ENCODE peak calls at places on chromosomes 7 and 10, in six cellular contexts. W is ovary, H is A549, P is heart left ventricle, E is uterus, U is IMR-90. I is an unnamed sample.
A peak's percentile ranks its signal among the peaks of the same experiment; 100 is the strongest.

GRCh38 chr10:69065406-69066361 is 22.2 kb upstream of the SRGN start:
- DNase-seq in W (no peak), H (peak; percentile 14), P (peak; percentile 60), E (no peak), U (peak; percentile 80), I (no peak)

GRCh38 chr7:128164061-128164954 is 76.8 kb upstream of the LEP start:
- DNase-seq in W (no peak), H (peak; percentile 52), P (no peak), E (no peak), U (peak; percentile 86), I (no peak)

GRCh38 chr7:27184342-27185012 is 555 bp downstream of the HOXA11 start:
- DNase-seq in W (peak; percentile 46), H (peak; percentile 51), P (no peak), E (peak; percentile 38), U (peak; percentile 27), I (peak; percentile 75)

GRCh38 chr10:47139121-47139520 is 160.9 kb upstream of the GDF10 start:
- DNase-seq in W (no peak), H (no peak), P (no peak), E (no peak), U (no peak), I (no peak)

GRCh38 chr7:110131344-110131743 is 959.6 kb upstream of the LRRN3 start:
- DNase-seq in W (no peak), H (no peak), P (no peak), E (no peak), U (no peak), I (no peak)

GRCh38 chr7:84729284-84729683 is 457.6 kb downstream of the SEMA3D start:
- DNase-seq in W (no peak), H (peak; percentile 15), P (no peak), E (no peak), U (peak; percentile 91), I (no peak)

GRCh38 chr7:22866965-22867364 is 44.3 kb upstream of the TOMM7 start:
- DNase-seq in W (no peak), H (no peak), P (no peak), E (peak; percentile 36), U (peak; percentile 89), I (no peak)

GRCh38 chr7:138546064-138546619 is 86.1 kb downstream of the TRIM24 start:
- DNase-seq in W (no peak), H (no peak), P (no peak), E (no peak), U (peak; percentile 3), I (no peak)

GRCh38 chr10:71205468-71205867 is 6.9 kb upstream of the UNC5B start:
- DNase-seq in W (no peak), H (no peak), P (no peak), E (no peak), U (no peak), I (no peak)

GRCh38 chr7:38306136-38306535 is 32.7 kb upstream of the TARP start:
- DNase-seq in W (no peak), H (no peak), P (no peak), E (no peak), U (peak; percentile 45), I (no peak)

GRCh38 chr10:28879875-28880381 is 202.6 kb downstream of the BAMBI start:
- DNase-seq in W (peak; percentile 41), H (no peak), P (peak; percentile 49), E (peak; percentile 16), U (no peak), I (no peak)

GRCh38 chr7:151251926-151252835 is 3.7 kb upstream of the SMARCD3 start:
- DNase-seq in W (peak; percentile 88), H (peak; percentile 67), P (peak; percentile 88), E (peak; percentile 74), U (peak; percentile 69), I (no peak)

GRCh38 chr7:90816511-90817142 is 220.5 kb downstream of the CDK14 start:
- DNase-seq in W (no peak), H (peak; percentile 28), P (no peak), E (peak; percentile 33), U (peak; percentile 96), I (no peak)

GRCh38 chr10:124152139-124152780 is 58.9 kb upstream of the CHST15 start:
- DNase-seq in W (peak; percentile 56), H (peak; percentile 81), P (peak; percentile 71), E (no peak), U (peak; percentile 19), I (peak; percentile 84)

GRCh38 chr7:87341441-87341840 is 4.0 kb upstream of the CROT start:
- DNase-seq in W (no peak), H (no peak), P (no peak), E (no peak), U (no peak), I (no peak)

DNA sequence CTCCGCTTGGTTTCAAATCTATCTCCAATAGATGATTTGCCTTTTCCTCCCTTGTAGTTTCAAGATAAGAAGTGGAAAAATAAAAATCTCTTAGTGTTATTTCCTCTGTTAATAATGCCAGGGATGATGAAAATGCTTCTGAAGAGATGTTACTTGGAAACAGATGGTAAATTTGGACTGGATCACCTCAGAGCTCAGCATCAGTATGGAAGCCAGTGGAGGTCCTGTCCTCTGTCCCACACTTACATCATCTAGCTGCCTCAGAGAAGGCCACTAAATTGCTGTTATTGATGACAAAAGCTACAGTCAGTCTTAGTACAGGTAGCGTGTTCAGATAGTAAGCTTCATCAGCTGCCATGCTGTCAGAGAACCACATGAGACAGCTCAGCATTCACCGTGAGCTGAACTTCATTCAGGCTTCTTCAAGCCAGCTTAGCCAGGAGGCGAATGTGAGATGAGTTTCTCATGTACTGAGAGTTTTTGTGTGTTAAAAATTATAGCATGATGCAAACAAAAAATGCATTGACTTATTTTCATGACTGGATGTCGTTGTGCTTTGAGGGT is 246.9 kb downstream of the CELF2 start:
- DNase-seq in W (no peak), H (no peak), P (no peak), E (no peak), U (no peak), I (no peak)
- TF ChIP-seq POLR2A in W (no peak), H (no peak), P (no peak), E (no peak), U (no peak), I (no peak)

GRCh38 chr7:13687500-13687899 is 302.0 kb downstream of the ETV1 start:
- DNase-seq in W (no peak), H (no peak), P (no peak), E (no peak), U (no peak), I (no peak)
- H3K9me3 ChIP-seq in W (no peaks in the 10 kb centered on the region), H (no peaks in the 10 kb centered on the region), P (no peaks in the 10 kb centered on the region), E (no peaks in the 10 kb centered on the region), U (no peaks in the 10 kb centered on the region), I (no peaks in the 10 kb centered on the region)

GRCh38 chr10:131815366-131816156 is 85.2 kb upstream of the PPP2R2D start:
- DNase-seq in W (no peak), H (no peak), P (no peak), E (no peak), U (no peak), I (no peak)
- H3K4me1 ChIP-seq in W (no peaks in the 10 kb centered on the region), H (no peaks in the 10 kb centered on the region), P (no peaks in the 10 kb centered on the region), E (no peaks in the 10 kb centered on the region), U (no peaks in the 10 kb centered on the region), I (no peaks in the 10 kb centered on the region)

GRCh38 chr7:24978837-24979469 is 1.0 kb downstream of the OSBPL3 start:
- DNase-seq in W (no peak), H (no peak), P (peak; percentile 31), E (no peak), U (no peak), I (peak; percentile 84)

GRCh38 chr7:24972991-24973390 is 7.0 kb downstream of the OSBPL3 start:
- DNase-seq in W (no peak), H (no peak), P (no peak), E (no peak), U (peak; percentile 87), I (no peak)

GRCh38 chr7:24974026-24974832 is 5.7 kb downstream of the OSBPL3 start:
- DNase-seq in W (no peak), H (no peak), P (no peak), E (no peak), U (no peak), I (no peak)

GRCh38 chr7:24975172-24975571 is 4.8 kb downstream of the OSBPL3 start:
- DNase-seq in W (no peak), H (no peak), P (no peak), E (no peak), U (no peak), I (no peak)

DNA sequence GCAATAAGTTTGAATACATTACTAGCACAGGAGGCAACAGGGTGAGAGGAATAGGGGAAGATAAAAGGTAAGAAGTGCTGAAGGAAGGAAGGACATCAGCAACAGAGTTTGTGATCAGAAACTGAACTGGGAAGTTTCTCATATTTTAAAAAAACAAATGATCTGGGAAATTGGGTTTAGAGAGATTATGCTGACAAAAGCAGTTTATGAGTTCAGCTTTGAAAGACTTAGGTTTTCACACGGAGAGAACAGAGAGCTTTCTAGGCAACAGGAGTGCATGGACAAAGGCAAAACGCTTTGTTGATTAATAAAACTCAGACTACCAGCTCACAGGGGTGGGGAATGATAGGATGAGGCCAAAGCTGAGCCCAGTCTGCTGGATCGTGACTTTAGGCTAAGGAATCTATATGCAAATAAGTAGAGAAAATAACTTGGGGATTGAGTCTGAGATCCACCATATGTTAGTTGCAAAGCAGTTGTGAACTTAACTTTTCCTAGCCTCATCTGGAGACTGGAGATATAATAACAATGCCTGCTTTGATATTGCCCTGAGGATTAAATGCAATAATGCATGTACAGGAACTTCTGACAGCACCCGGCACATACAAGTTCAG is 4.2 kb downstream of the OSBPL3 start:
- DNase-seq in W (no peak), H (no peak), P (no peak), E (no peak), U (peak; percentile 71), I (no peak)
- TF ChIP-seq POLR2A in W (no peak), H (no peak), P (no peak), E (no peak), U (no peak), I (no peak)

I was measured in spleen.